ENCODE peak calls at places on chromosomes 3 and 15, in six cellular contexts. One of them, this sample, is unnamed.

GRCh38 chr15:51883436-51883835 is 54.0 kb downstream of the TMOD3 start:
- DNase-seq in stimulated activated CD4-positive, alpha-beta T cell treated with anti-CD3 and anti-CD28 coated beads, Interleukin-12 subunit alpha, Interleukin-12 subunit beta, amount 100 ng/mL, for 4 hours: no peak
- DNase-seq in kidney: no peak
- DNase-seq in H7: no peak
- DNase-seq in stomach: no peak
- DNase-seq in retina: no peak
- DNase-seq in this sample: no peak

GRCh38 chr3:171834461-171834801 is 8.7 kb upstream of the TMEM212 start:
- DNase-seq in H7: no peak
- DNase-seq in retina: no peak
- DNase-seq in stimulated activated CD4-positive, alpha-beta T cell treated with anti-CD3 and anti-CD28 coated beads, Interleukin-12 subunit alpha, Interleukin-12 subunit beta, amount 100 ng/mL, for 4 hours: no peak
- DNase-seq in stomach: no peak
- DNase-seq in kidney: no peak
- DNase-seq in this sample: no peak

GRCh38 chr3:131602011-131602779 is 99.4 kb upstream of the MRPL3 start:
- DNase-seq in H7: no peak
- DNase-seq in kidney: no peak
- DNase-seq in stimulated activated CD4-positive, alpha-beta T cell treated with anti-CD3 and anti-CD28 coated beads, Interleukin-12 subunit alpha, Interleukin-12 subunit beta, amount 100 ng/mL, for 4 hours: no peak
- DNase-seq in stomach: no peak
- DNase-seq in retina: peak
- DNase-seq in this sample: no peak

GRCh38 chr3:183279371-183279770 is 26.3 kb downstream of the B3GNT5 start:
- DNase-seq in stimulated activated CD4-positive, alpha-beta T cell treated with anti-CD3 and anti-CD28 coated beads, Interleukin-12 subunit alpha, Interleukin-12 subunit beta, amount 100 ng/mL, for 4 hours: no peak
- DNase-seq in stomach: no peak
- DNase-seq in H7: peak
- DNase-seq in retina: no peak
- DNase-seq in kidney: no peak
- DNase-seq in this sample: no peak

GRCh38 chr3:126521122-126521891 is 2.6 kb upstream of the CHST13 start:
- DNase-seq in stimulated activated CD4-positive, alpha-beta T cell treated with anti-CD3 and anti-CD28 coated beads, Interleukin-12 subunit alpha, Interleukin-12 subunit beta, amount 100 ng/mL, for 4 hours: no peak
- DNase-seq in retina: no peak
- DNase-seq in kidney: peak
- DNase-seq in stomach: no peak
- DNase-seq in H7: no peak
- DNase-seq in this sample: no peak

GRCh38 chr15:74010929-74011540 is 16.5 kb downstream of the PML start:
- DNase-seq in stimulated activated CD4-positive, alpha-beta T cell treated with anti-CD3 and anti-CD28 coated beads, Interleukin-12 subunit alpha, Interleukin-12 subunit beta, amount 100 ng/mL, for 4 hours: no peak
- DNase-seq in H7: no peak
- DNase-seq in kidney: no peak
- DNase-seq in retina: no peak
- DNase-seq in stomach: no peak
- DNase-seq in this sample: no peak

GRCh38 chr3:34200576-34200975 is 402.1 kb downstream of the PDCD6IP start:
- DNase-seq in stomach: no peak
- DNase-seq in kidney: no peak
- DNase-seq in retina: no peak
- DNase-seq in stimulated activated CD4-positive, alpha-beta T cell treated with anti-CD3 and anti-CD28 coated beads, Interleukin-12 subunit alpha, Interleukin-12 subunit beta, amount 100 ng/mL, for 4 hours: no peak
- DNase-seq in H7: no peak
- DNase-seq in this sample: no peak

GRCh38 chr3:145578465-145578864 is 582.5 kb downstream of the PLOD2 start:
- DNase-seq in stomach: no peak
- DNase-seq in H7: no peak
- DNase-seq in kidney: no peak
- DNase-seq in stimulated activated CD4-positive, alpha-beta T cell treated with anti-CD3 and anti-CD28 coated beads, Interleukin-12 subunit alpha, Interleukin-12 subunit beta, amount 100 ng/mL, for 4 hours: no peak
- DNase-seq in retina: no peak
- DNase-seq in this sample: no peak

GRCh38 chr3:65182682-65183081 is 494.9 kb upstream of the ADAMTS9 start:
- DNase-seq in kidney: no peak
- DNase-seq in stimulated activated CD4-positive, alpha-beta T cell treated with anti-CD3 and anti-CD28 coated beads, Interleukin-12 subunit alpha, Interleukin-12 subunit beta, amount 100 ng/mL, for 4 hours: no peak
- DNase-seq in retina: no peak
- DNase-seq in stomach: no peak
- DNase-seq in H7: no peak
- DNase-seq in this sample: no peak

GRCh38 chr15:90228960-90229359 is 4.8 kb downstream of the CIB1 start:
- DNase-seq in retina: no peak
- DNase-seq in H7: no peak
- DNase-seq in stomach: no peak
- DNase-seq in kidney: no peak
- DNase-seq in stimulated activated CD4-positive, alpha-beta T cell treated with anti-CD3 and anti-CD28 coated beads, Interleukin-12 subunit alpha, Interleukin-12 subunit beta, amount 100 ng/mL, for 4 hours: no peak
- DNase-seq in this sample: no peak

GRCh38 chr3:105593315-105593714 is 226.6 kb downstream of the ALCAM start:
- DNase-seq in stomach: no peak
- DNase-seq in retina: no peak
- DNase-seq in stimulated activated CD4-positive, alpha-beta T cell treated with anti-CD3 and anti-CD28 coated beads, Interleukin-12 subunit alpha, Interleukin-12 subunit beta, amount 100 ng/mL, for 4 hours: no peak
- DNase-seq in kidney: no peak
- DNase-seq in H7: no peak
- DNase-seq in this sample: no peak

GRCh38 chr15:65598468-65598867 is 12.5 kb downstream of the INTS14 start:
- DNase-seq in retina: no peak
- DNase-seq in stimulated activated CD4-positive, alpha-beta T cell treated with anti-CD3 and anti-CD28 coated beads, Interleukin-12 subunit alpha, Interleukin-12 subunit beta, amount 100 ng/mL, for 4 hours: no peak
- DNase-seq in stomach: no peak
- DNase-seq in H7: no peak
- DNase-seq in kidney: no peak
- DNase-seq in this sample: no peak

GRCh38 chr3:189202583-189202982 is 30.8 kb downstream of the TPRG1 start:
- DNase-seq in retina: no peak
- DNase-seq in H7: no peak
- DNase-seq in stomach: no peak
- DNase-seq in stimulated activated CD4-positive, alpha-beta T cell treated with anti-CD3 and anti-CD28 coated beads, Interleukin-12 subunit alpha, Interleukin-12 subunit beta, amount 100 ng/mL, for 4 hours: no peak
- DNase-seq in kidney: no peak
- DNase-seq in this sample: no peak

GRCh38 chr3:170792511-170792910 is 77.5 kb downstream of the RPL22L1 start:
- DNase-seq in retina: no peak
- DNase-seq in kidney: no peak
- DNase-seq in stimulated activated CD4-positive, alpha-beta T cell treated with anti-CD3 and anti-CD28 coated beads, Interleukin-12 subunit alpha, Interleukin-12 subunit beta, amount 100 ng/mL, for 4 hours: no peak
- DNase-seq in stomach: no peak
- DNase-seq in H7: no peak
- DNase-seq in this sample: no peak

GRCh38 chr3:96012941-96013340 is 801.5 kb upstream of the EPHA6 start:
- DNase-seq in H7: no peak
- DNase-seq in stomach: no peak
- DNase-seq in retina: no peak
- DNase-seq in stimulated activated CD4-positive, alpha-beta T cell treated with anti-CD3 and anti-CD28 coated beads, Interleukin-12 subunit alpha, Interleukin-12 subunit beta, amount 100 ng/mL, for 4 hours: no peak
- DNase-seq in kidney: no peak
- DNase-seq in this sample: no peak

GRCh38 chr15:39267685-39268084 is 313.2 kb upstream of the THBS1 start:
- DNase-seq in retina: no peak
- DNase-seq in H7: no peak
- DNase-seq in stimulated activated CD4-positive, alpha-beta T cell treated with anti-CD3 and anti-CD28 coated beads, Interleukin-12 subunit alpha, Interleukin-12 subunit beta, amount 100 ng/mL, for 4 hours: no peak
- DNase-seq in kidney: no peak
- DNase-seq in stomach: no peak
- DNase-seq in this sample: no peak

GRCh38 chr3:100602506-100603444 is 6.6 kb upstream of the ADGRG7 start:
- DNase-seq in H7: no peak
- DNase-seq in stomach: no peak
- DNase-seq in stimulated activated CD4-positive, alpha-beta T cell treated with anti-CD3 and anti-CD28 coated beads, Interleukin-12 subunit alpha, Interleukin-12 subunit beta, amount 100 ng/mL, for 4 hours: no peak
- DNase-seq in retina: no peak
- DNase-seq in kidney: no peak
- DNase-seq in this sample: no peak

GRCh38 chr3:45878124-45878523 is 8.2 kb upstream of the CCR9 start:
- DNase-seq in stomach: no peak
- DNase-seq in H7: no peak
- DNase-seq in retina: no peak
- DNase-seq in stimulated activated CD4-positive, alpha-beta T cell treated with anti-CD3 and anti-CD28 coated beads, Interleukin-12 subunit alpha, Interleukin-12 subunit beta, amount 100 ng/mL, for 4 hours: no peak
- DNase-seq in kidney: no peak
- DNase-seq in this sample: no peak

GRCh38 chr15:34865531-34865930 is 70.2 kb upstream of the ACTC1 start:
- DNase-seq in retina: no peak
- DNase-seq in kidney: no peak
- DNase-seq in stimulated activated CD4-positive, alpha-beta T cell treated with anti-CD3 and anti-CD28 coated beads, Interleukin-12 subunit alpha, Interleukin-12 subunit beta, amount 100 ng/mL, for 4 hours: no peak
- DNase-seq in H7: no peak
- DNase-seq in stomach: no peak
- DNase-seq in this sample: no peak

GRCh38 chr3:113606539-113607218 is 74.3 kb downstream of the SIDT1 start:
- DNase-seq in H7: no peak
- DNase-seq in retina: no peak
- DNase-seq in stimulated activated CD4-positive, alpha-beta T cell treated with anti-CD3 and anti-CD28 coated beads, Interleukin-12 subunit alpha, Interleukin-12 subunit beta, amount 100 ng/mL, for 4 hours: peak
- DNase-seq in stomach: no peak
- DNase-seq in kidney: no peak
- DNase-seq in this sample: no peak

GRCh38 chr3:169662215-169663070 is 1.1 kb downstream of the MECOM start:
- DNase-seq in H7: peak
- DNase-seq in retina: peak
- DNase-seq in stomach: peak
- DNase-seq in kidney: peak
- DNase-seq in stimulated activated CD4-positive, alpha-beta T cell treated with anti-CD3 and anti-CD28 coated beads, Interleukin-12 subunit alpha, Interleukin-12 subunit beta, amount 100 ng/mL, for 4 hours: no peak
- DNase-seq in this sample: no peak

GRCh38 chr3:14789640-14790285 is 29.0 kb upstream of the FGD5 start:
- DNase-seq in kidney: peak
- DNase-seq in stomach: no peak
- DNase-seq in retina: no peak
- DNase-seq in H7: no peak
- DNase-seq in stimulated activated CD4-positive, alpha-beta T cell treated with anti-CD3 and anti-CD28 coated beads, Interleukin-12 subunit alpha, Interleukin-12 subunit beta, amount 100 ng/mL, for 4 hours: no peak
- DNase-seq in this sample: no peak

GRCh38 chr15:45790325-45790943 is 155.6 kb downstream of the SQOR start:
- DNase-seq in retina: no peak
- DNase-seq in stomach: peak
- DNase-seq in kidney: no peak
- DNase-seq in H7: peak
- DNase-seq in stimulated activated CD4-positive, alpha-beta T cell treated with anti-CD3 and anti-CD28 coated beads, Interleukin-12 subunit alpha, Interleukin-12 subunit beta, amount 100 ng/mL, for 4 hours: peak
- DNase-seq in this sample: no peak

GRCh38 chr15:57385923-57386390 is 9.7 kb downstream of the CGNL1 start:
- DNase-seq in retina: no peak
- DNase-seq in kidney: no peak
- DNase-seq in stomach: no peak
- DNase-seq in H7: peak
- DNase-seq in stimulated activated CD4-positive, alpha-beta T cell treated with anti-CD3 and anti-CD28 coated beads, Interleukin-12 subunit alpha, Interleukin-12 subunit beta, amount 100 ng/mL, for 4 hours: no peak
- DNase-seq in this sample: no peak

GRCh38 chr3:9175421-9175820 is 74.0 kb downstream of the SRGAP3 start:
- DNase-seq in kidney: peak
- DNase-seq in retina: no peak
- DNase-seq in stimulated activated CD4-positive, alpha-beta T cell treated with anti-CD3 and anti-CD28 coated beads, Interleukin-12 subunit alpha, Interleukin-12 subunit beta, amount 100 ng/mL, for 4 hours: no peak
- DNase-seq in stomach: peak
- DNase-seq in H7: no peak
- DNase-seq in this sample: peak